ENCODE peak calls at places on chromosome 18, in ten cellular contexts. One of them, this sample, is unnamed. For H3K4me1 and H3K27me3, the result is how much of the 10 kb centered on the place peaks cover.

GRCh38 chr18:62713651-62714247 is 1.6 kb upstream of the PHLPP1 start:
- DNase-seq in ovary: peak
- DNase-seq in adipocyte: no peak
- DNase-seq in CD4-positive, alpha-beta memory T cell: peak
- DNase-seq in astrocyte: no peak
- DNase-seq in DND-41: no peak
- DNase-seq in lung: no peak
- DNase-seq in left ventricle myocardium inferior: no peak
- DNase-seq in ascending aorta: no peak
- DNase-seq in thoracic aorta: no peak
- DNase-seq in this sample: peak

GRCh38 chr18:33627114-33627513 is 49.1 kb downstream of the ASXL3 start:
- DNase-seq in ovary: no peak
- DNase-seq in lung: no peak
- DNase-seq in ascending aorta: no peak
- DNase-seq in thoracic aorta: no peak
- DNase-seq in DND-41: no peak
- DNase-seq in left ventricle myocardium inferior: no peak
- DNase-seq in CD4-positive, alpha-beta memory T cell: no peak
- DNase-seq in astrocyte: no peak
- DNase-seq in adipocyte: no peak
- DNase-seq in this sample: no peak

GRCh38 chr18:26133652-26134051 is at the start of gene PSMA8:
- DNase-seq in ovary: no peak
- DNase-seq in thoracic aorta: no peak
- DNase-seq in lung: no peak
- DNase-seq in astrocyte: no peak
- DNase-seq in DND-41: no peak
- DNase-seq in ascending aorta: no peak
- DNase-seq in adipocyte: no peak
- DNase-seq in CD4-positive, alpha-beta memory T cell: peak
- DNase-seq in left ventricle myocardium inferior: peak
- DNase-seq in this sample: peak

GRCh38 chr18:48771641-48772380 is 179.0 kb downstream of the SMAD7 start:
- DNase-seq in ascending aorta: no peak
- DNase-seq in DND-41: no peak
- DNase-seq in thoracic aorta: no peak
- DNase-seq in lung: no peak
- DNase-seq in astrocyte: no peak
- DNase-seq in CD4-positive, alpha-beta memory T cell: no peak
- DNase-seq in ovary: no peak
- DNase-seq in left ventricle myocardium inferior: peak
- DNase-seq in adipocyte: no peak
- DNase-seq in this sample: peak

GRCh38 chr18:48735070-48735676 is 196.3 kb downstream of the CTIF start:
- DNase-seq in adipocyte: no peak
- DNase-seq in CD4-positive, alpha-beta memory T cell: no peak
- DNase-seq in astrocyte: peak
- DNase-seq in lung: no peak
- DNase-seq in left ventricle myocardium inferior: no peak
- DNase-seq in ascending aorta: no peak
- DNase-seq in thoracic aorta: no peak
- DNase-seq in ovary: no peak
- DNase-seq in DND-41: no peak
- DNase-seq in this sample: peak

GRCh38 chr18:48609820-48610815 is 71.3 kb downstream of the CTIF start:
- DNase-seq in astrocyte: no peak
- DNase-seq in thoracic aorta: peak
- DNase-seq in CD4-positive, alpha-beta memory T cell: no peak
- DNase-seq in left ventricle myocardium inferior: no peak
- DNase-seq in ovary: no peak
- DNase-seq in DND-41: no peak
- DNase-seq in adipocyte: peak
- DNase-seq in lung: no peak
- DNase-seq in ascending aorta: no peak
- DNase-seq in this sample: peak

GRCh38 chr18:26342646-26343045 is 116.4 kb downstream of the TAF4B start:
- DNase-seq in ovary: no peak
- DNase-seq in adipocyte: no peak
- DNase-seq in left ventricle myocardium inferior: no peak
- DNase-seq in ascending aorta: no peak
- DNase-seq in astrocyte: no peak
- DNase-seq in CD4-positive, alpha-beta memory T cell: no peak
- DNase-seq in DND-41: no peak
- DNase-seq in lung: no peak
- DNase-seq in thoracic aorta: no peak
- DNase-seq in this sample: no peak

GRCh38 chr18:14941256-14941655 is 193.3 kb downstream of the ANKRD30B start:
- DNase-seq in left ventricle myocardium inferior: no peak
- DNase-seq in adipocyte: no peak
- DNase-seq in thoracic aorta: no peak
- DNase-seq in astrocyte: no peak
- DNase-seq in ascending aorta: no peak
- DNase-seq in lung: no peak
- DNase-seq in DND-41: no peak
- DNase-seq in CD4-positive, alpha-beta memory T cell: no peak
- DNase-seq in ovary: no peak
- DNase-seq in this sample: no peak

GRCh38 chr18:60249388-60249787 is 123.2 kb downstream of the MC4R start:
- DNase-seq in astrocyte: no peak
- DNase-seq in lung: no peak
- DNase-seq in ascending aorta: no peak
- DNase-seq in adipocyte: no peak
- DNase-seq in DND-41: peak
- DNase-seq in CD4-positive, alpha-beta memory T cell: no peak
- DNase-seq in ovary: no peak
- DNase-seq in left ventricle myocardium inferior: no peak
- DNase-seq in thoracic aorta: no peak
- DNase-seq in this sample: no peak

GRCh38 chr18:8357320-8357719 is 251.9 kb upstream of the RAB12 start:
- DNase-seq in lung: no peak
- DNase-seq in ascending aorta: no peak
- DNase-seq in CD4-positive, alpha-beta memory T cell: no peak
- DNase-seq in thoracic aorta: no peak
- DNase-seq in DND-41: no peak
- DNase-seq in adipocyte: no peak
- DNase-seq in left ventricle myocardium inferior: no peak
- DNase-seq in astrocyte: no peak
- DNase-seq in ovary: no peak
- DNase-seq in this sample: no peak

GRCh38 chr18:42185486-42185885 is 230.5 kb downstream of the PIK3C3 start:
- DNase-seq in left ventricle myocardium inferior: no peak
- DNase-seq in ovary: no peak
- DNase-seq in thoracic aorta: no peak
- DNase-seq in astrocyte: no peak
- DNase-seq in DND-41: no peak
- DNase-seq in adipocyte: no peak
- DNase-seq in ascending aorta: no peak
- DNase-seq in CD4-positive, alpha-beta memory T cell: no peak
- DNase-seq in lung: no peak
- DNase-seq in this sample: no peak

GRCh38 chr18:3498705-3499451 is 48.9 kb downstream of the TGIF1 start:
- DNase-seq in CD4-positive, alpha-beta memory T cell: no peak
- DNase-seq in ovary: peak
- DNase-seq in DND-41: no peak
- DNase-seq in adipocyte: peak
- DNase-seq in lung: no peak
- DNase-seq in thoracic aorta: no peak
- DNase-seq in astrocyte: peak
- DNase-seq in ascending aorta: no peak
- DNase-seq in left ventricle myocardium inferior: peak
- DNase-seq in this sample: peak

GRCh38 chr18:50573679-50574078 is 13.8 kb downstream of the MAPK4 start:
- DNase-seq in astrocyte: no peak
- DNase-seq in lung: no peak
- DNase-seq in CD4-positive, alpha-beta memory T cell: no peak
- DNase-seq in thoracic aorta: no peak
- DNase-seq in adipocyte: no peak
- DNase-seq in ascending aorta: no peak
- DNase-seq in DND-41: no peak
- DNase-seq in ovary: no peak
- DNase-seq in left ventricle myocardium inferior: no peak
- DNase-seq in this sample: no peak

GRCh38 chr18:12279781-12280531 is 25.8 kb downstream of the CIDEA start:
- DNase-seq in ascending aorta: no peak
- DNase-seq in thoracic aorta: no peak
- DNase-seq in lung: no peak
- DNase-seq in left ventricle myocardium inferior: no peak
- DNase-seq in astrocyte: no peak
- DNase-seq in ovary: no peak
- DNase-seq in CD4-positive, alpha-beta memory T cell: no peak
- DNase-seq in adipocyte: no peak
- DNase-seq in DND-41: no peak
- DNase-seq in this sample: no peak

GRCh38 chr18:52334307-52334706 is 5.7 kb upstream of the DCC start:
- DNase-seq in astrocyte: no peak
- DNase-seq in DND-41: no peak
- DNase-seq in ascending aorta: no peak
- DNase-seq in CD4-positive, alpha-beta memory T cell: no peak
- DNase-seq in adipocyte: no peak
- DNase-seq in ovary: no peak
- DNase-seq in left ventricle myocardium inferior: no peak
- DNase-seq in lung: no peak
- DNase-seq in thoracic aorta: no peak
- DNase-seq in this sample: no peak

GRCh38 chr18:28823506-28824182 is 646.7 kb upstream of the CDH2 start:
- DNase-seq in DND-41: peak
- DNase-seq in CD4-positive, alpha-beta memory T cell: no peak
- DNase-seq in thoracic aorta: no peak
- DNase-seq in lung: no peak
- DNase-seq in ascending aorta: no peak
- DNase-seq in left ventricle myocardium inferior: no peak
- DNase-seq in adipocyte: no peak
- DNase-seq in ovary: no peak
- DNase-seq in astrocyte: no peak
- DNase-seq in this sample: no peak

GRCh38 chr18:79542213-79542612 is 137.4 kb upstream of the CTDP1 start:
- DNase-seq in DND-41: no peak
- DNase-seq in CD4-positive, alpha-beta memory T cell: no peak
- DNase-seq in ovary: no peak
- DNase-seq in lung: no peak
- DNase-seq in thoracic aorta: no peak
- DNase-seq in adipocyte: no peak
- DNase-seq in left ventricle myocardium inferior: no peak
- DNase-seq in ascending aorta: no peak
- DNase-seq in astrocyte: no peak
- DNase-seq in this sample: no peak

DNA sequence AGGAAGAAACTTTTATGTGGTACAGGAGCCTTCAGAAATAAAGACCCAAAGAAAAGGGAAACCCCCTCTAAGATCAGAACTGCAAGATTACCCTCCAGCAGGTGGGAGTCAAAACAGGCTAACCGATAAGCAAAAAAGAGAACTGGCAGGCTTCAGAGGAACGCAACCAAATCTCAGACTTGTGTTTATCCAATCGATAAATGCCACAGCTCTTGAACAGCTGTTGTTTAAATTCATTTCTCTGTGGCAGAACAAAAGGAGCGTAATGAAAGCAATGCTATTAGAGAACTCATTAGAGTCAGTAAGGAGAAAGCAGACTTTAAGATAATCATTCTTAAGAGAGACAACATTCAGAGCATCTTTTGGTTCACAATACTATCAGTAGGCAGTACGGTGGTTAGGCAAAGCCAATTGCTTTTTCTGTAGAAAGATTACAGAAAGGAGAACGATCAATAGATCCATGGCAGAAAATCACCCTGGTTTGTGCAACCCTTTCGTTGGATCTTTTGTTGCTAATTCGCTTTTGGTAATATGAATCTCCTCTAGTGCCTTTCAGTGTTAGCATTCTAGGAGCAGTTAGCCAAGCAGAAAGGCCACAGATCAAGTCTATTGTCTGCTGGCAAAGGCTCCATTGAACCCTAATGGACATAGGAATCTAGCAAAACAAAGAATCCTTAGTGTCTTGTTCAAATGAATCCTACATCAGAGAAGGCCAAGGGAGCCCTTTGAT is 476.4 kb upstream of the CHST9 start:
- DNase-seq in adipocyte: no peak
- DNase-seq in thoracic aorta: no peak
- DNase-seq in ovary: no peak
- DNase-seq in ascending aorta: no peak
- DNase-seq in lung: no peak
- DNase-seq in DND-41: no peak
- DNase-seq in left ventricle myocardium inferior: no peak
- DNase-seq in astrocyte: no peak
- DNase-seq in CD4-positive, alpha-beta memory T cell: no peak
- DNase-seq in this sample: no peak
- H3K4me1 ChIP-seq in adipocyte: under half
- H3K4me1 ChIP-seq in thoracic aorta: under half
- H3K4me1 ChIP-seq in ovary: under half
- H3K4me1 ChIP-seq in ascending aorta: under half
- H3K4me1 ChIP-seq in lung: under half
- H3K4me1 ChIP-seq in DND-41: under half
- H3K4me1 ChIP-seq in left ventricle myocardium inferior: under half
- H3K4me1 ChIP-seq in astrocyte: under half
- H3K4me1 ChIP-seq in CD4-positive, alpha-beta memory T cell: under half
- H3K4me1 ChIP-seq in this sample: under half

GRCh38 chr18:46754188-46754587 is 2.7 kb downstream of the ST8SIA5 start:
- DNase-seq in ovary: no peak
- DNase-seq in left ventricle myocardium inferior: no peak
- DNase-seq in thoracic aorta: no peak
- DNase-seq in astrocyte: no peak
- DNase-seq in ascending aorta: no peak
- DNase-seq in DND-41: peak
- DNase-seq in CD4-positive, alpha-beta memory T cell: no peak
- DNase-seq in adipocyte: no peak
- DNase-seq in lung: no peak
- DNase-seq in this sample: no peak
- H3K27me3 ChIP-seq in ovary: under half
- H3K27me3 ChIP-seq in left ventricle myocardium inferior: under half
- H3K27me3 ChIP-seq in thoracic aorta: under half
- H3K27me3 ChIP-seq in astrocyte: under half
- H3K27me3 ChIP-seq in ascending aorta: under half
- H3K27me3 ChIP-seq in DND-41: under half
- H3K27me3 ChIP-seq in CD4-positive, alpha-beta memory T cell: under half
- H3K27me3 ChIP-seq in adipocyte: under half
- H3K27me3 ChIP-seq in lung: under half
- H3K27me3 ChIP-seq in this sample: under half

GRCh38 chr18:76984193-76985155 is 148.1 kb downstream of the MBP start:
- DNase-seq in left ventricle myocardium inferior: no peak
- DNase-seq in ascending aorta: no peak
- DNase-seq in DND-41: no peak
- DNase-seq in CD4-positive, alpha-beta memory T cell: no peak
- DNase-seq in thoracic aorta: no peak
- DNase-seq in lung: no peak
- DNase-seq in adipocyte: no peak
- DNase-seq in ovary: no peak
- DNase-seq in astrocyte: no peak
- DNase-seq in this sample: peak
- H3K4me1 ChIP-seq in left ventricle myocardium inferior: under half
- H3K4me1 ChIP-seq in ascending aorta: under half
- H3K4me1 ChIP-seq in DND-41: under half
- H3K4me1 ChIP-seq in CD4-positive, alpha-beta memory T cell: under half
- H3K4me1 ChIP-seq in thoracic aorta: under half
- H3K4me1 ChIP-seq in lung: under half
- H3K4me1 ChIP-seq in adipocyte: under half
- H3K4me1 ChIP-seq in ovary: under half
- H3K4me1 ChIP-seq in astrocyte: under half
- H3K4me1 ChIP-seq in this sample: under half

GRCh38 chr18:23661735-23662308 is 889 bp downstream of the ANKRD29 start:
- DNase-seq in thoracic aorta: no peak
- DNase-seq in ascending aorta: no peak
- DNase-seq in adipocyte: no peak
- DNase-seq in ovary: no peak
- DNase-seq in CD4-positive, alpha-beta memory T cell: no peak
- DNase-seq in DND-41: no peak
- DNase-seq in left ventricle myocardium inferior: no peak
- DNase-seq in lung: no peak
- DNase-seq in astrocyte: no peak
- DNase-seq in this sample: no peak
- H3K27me3 ChIP-seq in thoracic aorta: under half
- H3K27me3 ChIP-seq in ascending aorta: under half
- H3K27me3 ChIP-seq in adipocyte: under half
- H3K27me3 ChIP-seq in ovary: under half
- H3K27me3 ChIP-seq in CD4-positive, alpha-beta memory T cell: under half
- H3K27me3 ChIP-seq in DND-41: under half
- H3K27me3 ChIP-seq in left ventricle myocardium inferior: under half
- H3K27me3 ChIP-seq in lung: under half
- H3K27me3 ChIP-seq in astrocyte: half or more
- H3K27me3 ChIP-seq in this sample: under half

This sample was measured in right cardiac atrium.